ENCODE peak calls at places on chromosomes 2 and 18, in eight cellular contexts. G is cardiac fibroblast, D is epithelial cell of esophagus, W is coronary artery, M is left lung, A is AG10803, P is neural crest cell, E is cardiac muscle cell. K is an unnamed sample.
A peak's percentile ranks its signal among the peaks of the same experiment; 100 is the strongest.

GRCh38 chr18:79819951-79820351 is 22.2 kb downstream of the KCNG2 start:
- DNase-seq in G (peak; percentile 7), D (no peak), W (no peak), M (peak; percentile 72), A (no peak), P (no peak), E (peak; percentile 6), K (peak; percentile 59)

GRCh38 chr18:31393286-31393685 is 16.7 kb downstream of the DSG4 start:
- DNase-seq in G (no peak), D (no peak), W (no peak), M (no peak), A (no peak), P (no peak), E (no peak), K (no peak)

GRCh38 chr18:74399225-74399887 is 57.8 kb downstream of the DIPK1C start:
- DNase-seq in G (peak; percentile 14), D (no peak), W (no peak), M (no peak), A (no peak), P (no peak), E (peak; percentile 29), K (no peak)

GRCh38 chr2:172270278-172271079 is 156.9 kb upstream of the ITGA6 start:
- DNase-seq in G (no peak), D (no peak), W (no peak), M (no peak), A (no peak), P (no peak), E (no peak), K (no peak)

GRCh38 chr2:73987948-73988700 is 3.4 kb downstream of the TET3 start:
- DNase-seq in G (peak; percentile 40), D (no peak), W (no peak), M (no peak), A (no peak), P (no peak), E (peak; percentile 43), K (no peak)

GRCh38 chr2:136112949-136113766 is 4.8 kb downstream of the CXCR4 start:
- DNase-seq in G (no peak), D (no peak), W (no peak), M (no peak), A (no peak), P (no peak), E (no peak), K (no peak)

GRCh38 chr2:224069172-224069571 is 30.1 kb upstream of the SERPINE2 start:
- DNase-seq in G (peak; percentile 55), D (no peak), W (no peak), M (no peak), A (peak; percentile 70), P (no peak), E (peak; percentile 67), K (no peak)

GRCh38 chr2:20400306-20400705 is 46.6 kb upstream of the RHOB start:
- DNase-seq in G (no peak), D (no peak), W (no peak), M (no peak), A (no peak), P (no peak), E (no peak), K (no peak)

GRCh38 chr2:46410273-46411244 is 68.8 kb upstream of the TMEM247 start:
- DNase-seq in G (no peak), D (no peak), W (no peak), M (no peak), A (no peak), P (no peak), E (no peak), K (no peak)

GRCh38 chr2:65746919-65747678 is 314.7 kb upstream of the SPRED2 start:
- DNase-seq in G (no peak), D (no peak), W (no peak), M (no peak), A (no peak), P (no peak), E (peak; percentile 8), K (no peak)

GRCh38 chr2:100610381-100610831 is 47.6 kb downstream of the PDCL3 start:
- DNase-seq in G (peak; percentile 65), D (peak; percentile 52), W (no peak), M (peak; percentile 85), A (peak; percentile 43), P (peak; percentile 84), E (peak; percentile 70), K (no peak)

GRCh38 chr2:233453916-233454315 is 99.6 kb downstream of the DGKD start:
- DNase-seq in G (no peak), D (no peak), W (no peak), M (peak; percentile 45), A (no peak), P (no peak), E (no peak), K (peak; percentile 33)

GRCh38 chr18:12679183-12679786 is 21.4 kb upstream of the SPIRE1 start:
- DNase-seq in G (peak; percentile 73), D (no peak), W (no peak), M (no peak), A (peak; percentile 76), P (no peak), E (peak; percentile 75), K (no peak)

GRCh38 chr2:54558188-54558975 is 102.3 kb downstream of the SPTBN1 start:
- DNase-seq in G (peak; percentile 64), D (peak; percentile 92), W (no peak), M (peak; percentile 92), A (peak; percentile 43), P (peak; percentile 51), E (peak; percentile 70), K (no peak)

GRCh38 chr2:201933792-201934229 is 99.8 kb upstream of the FZD7 start:
- DNase-seq in G (peak; percentile 10), D (no peak), W (no peak), M (no peak), A (peak; percentile 75), P (no peak), E (peak; percentile 50), K (no peak)

GRCh38 chr2:235263205-235264120 is 230.4 kb upstream of the AGAP1 start:
- DNase-seq in G (peak; percentile 88), D (peak; percentile 79), W (no peak), M (no peak), A (peak; percentile 86), P (peak; percentile 62), E (peak; percentile 96), K (no peak)

GRCh38 chr2:7083580-7084509 is 166.6 kb downstream of the RNF144A start:
- DNase-seq in G (peak; percentile 55), D (peak; percentile 28), W (no peak), M (no peak), A (peak; percentile 20), P (no peak), E (peak; percentile 53), K (no peak)

GRCh38 chr2:121608367-121608766 is 40.9 kb downstream of the CLASP1 start:
- DNase-seq in G (peak; percentile 52), D (no peak), W (no peak), M (no peak), A (peak; percentile 26), P (no peak), E (peak; percentile 61), K (no peak)

GRCh38 chr2:10329880-10330699 is 27.4 kb downstream of the HPCAL1 start:
- DNase-seq in G (peak; percentile 30), D (peak; percentile 16), W (no peak), M (no peak), A (peak; percentile 53), P (no peak), E (peak; percentile 33), K (peak; percentile 51)

GRCh38 chr2:181258761-181259160 is 198.4 kb upstream of the ITGA4 start:
- DNase-seq in G (peak; percentile 50), D (peak; percentile 60), W (no peak), M (no peak), A (peak; percentile 96), P (no peak), E (peak; percentile 66), K (no peak)

DNA sequence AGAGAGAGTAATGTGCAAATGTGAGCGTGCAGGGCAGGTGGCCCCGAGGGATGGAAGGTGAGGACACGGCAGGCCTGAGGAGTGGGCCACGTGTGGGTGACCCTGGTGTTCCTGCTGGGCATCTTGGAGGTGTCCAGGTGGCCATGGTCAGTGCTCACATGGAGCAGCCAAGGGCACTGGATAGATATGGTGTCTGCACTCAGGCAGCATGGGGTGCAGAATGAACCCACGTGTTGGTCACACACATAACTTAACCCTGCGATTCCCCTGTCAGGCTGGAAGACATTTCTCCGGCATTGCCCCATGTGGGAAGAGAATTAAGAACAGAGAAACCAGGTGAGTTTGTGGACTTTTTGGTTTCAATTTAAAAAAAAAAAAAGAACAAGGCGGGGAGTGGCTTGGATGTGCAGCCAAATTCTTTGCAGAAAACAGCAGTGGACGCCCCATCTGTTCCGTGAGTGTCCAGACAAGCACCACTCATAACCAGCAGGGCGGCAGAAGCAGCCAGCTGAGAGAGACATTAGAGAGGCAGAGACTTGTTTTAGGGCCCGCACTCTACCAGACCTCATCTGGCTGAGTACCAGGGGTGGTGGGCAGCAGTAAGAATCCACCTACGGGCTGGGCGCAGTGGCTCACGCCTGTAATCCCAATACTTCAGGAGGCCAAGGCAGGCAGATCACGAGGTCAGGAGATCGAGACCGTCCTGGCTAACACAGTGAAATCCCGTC is 249.8 kb downstream of the ACKR3 start:
- DNase-seq in G (no peak), D (no peak), W (peak; percentile 33), M (no peak), A (no peak), P (no peak), E (no peak), K (no peak)
- TF ChIP-seq CTCF in G (no peak), D (no peak), W (no peak), M (no peak), A (no peak), P (no peak), E (no peak), K (no peak)

GRCh38 chr2:189293164-189293563 is 113.6 kb upstream of the COL5A2 start:
- DNase-seq in G (peak; percentile 74), D (no peak), W (no peak), M (no peak), A (peak; percentile 87), P (no peak), E (peak; percentile 73), K (no peak)
- TF ChIP-seq CTCF in G (no peak), D (no peak), W (no peak), M (no peak), A (no peak), P (no peak), E (no peak), K (no peak)

GRCh38 chr2:79860233-79861058 is 347.6 kb downstream of the CTNNA2 start:
- DNase-seq in G (no peak), D (peak; percentile 2), W (no peak), M (no peak), A (peak; percentile 29), P (no peak), E (no peak), K (no peak)
- TF ChIP-seq CTCF in G (peak; percentile 32), D (peak; percentile 21), W (no peak), M (no peak), A (peak; percentile 75), P (peak; percentile 72), E (no peak), K (peak; percentile 84)

DNA sequence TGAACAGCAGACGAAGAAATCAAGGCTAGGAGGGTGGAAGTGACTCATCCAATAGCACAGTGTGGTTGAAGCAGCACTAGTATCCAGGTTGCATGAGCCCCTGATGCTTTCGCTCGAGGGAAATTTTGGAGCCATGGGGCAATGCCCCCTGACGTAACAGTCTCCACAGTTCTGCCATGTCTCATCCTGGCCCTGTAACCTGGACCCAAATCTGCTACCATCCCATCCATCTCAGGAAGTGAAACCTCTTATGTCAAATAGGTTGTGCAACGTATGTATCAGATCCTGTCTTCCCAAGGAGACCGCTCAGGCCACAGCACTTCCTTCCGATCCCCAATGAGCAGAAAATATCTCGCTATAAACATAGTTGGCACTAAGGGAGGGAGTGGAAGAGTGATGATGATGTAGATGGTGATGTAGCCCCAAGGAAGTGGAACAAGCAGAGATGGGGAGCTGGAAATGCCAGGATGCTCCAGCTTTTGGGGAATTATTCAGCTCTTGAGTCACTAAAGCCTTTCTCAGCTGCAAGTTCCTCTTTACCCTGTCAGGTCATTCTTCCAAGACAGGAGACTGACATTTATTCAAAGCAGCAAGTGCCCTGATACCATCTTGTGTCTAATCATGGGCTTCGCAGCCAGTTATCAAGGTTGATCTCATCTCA is 3.0 kb upstream of the IL1B start:
- DNase-seq in G (no peak), D (peak; percentile 53), W (no peak), M (no peak), A (no peak), P (no peak), E (peak; percentile 54), K (no peak)
- TF ChIP-seq CTCF in G (no peak), D (no peak), W (no peak), M (no peak), A (no peak), P (no peak), E (no peak), K (no peak)